ENCODE peak calls at places on chromosomes 4 and X, in seven cellular contexts. Z is naive thymus-derived CD8-positive, alpha-beta T cell; G is HS-27A; L is lung; V is progenitor cell of endocrine pancreas; W is tibial artery; D is tibial nerve. M is an unnamed sample.

GRCh38 chr4:76376534-76376933 is 44.4 kb downstream of the CCDC158 start:
- DNase-seq in G (no peak), D (no peak), Z (no peak), L (no peak), V (no peak), W (no peak), M (no peak)

GRCh38 chr4:11149612-11150259 is 279.0 kb downstream of the HS3ST1 start:
- DNase-seq in V (no peak), G (no peak), L (no peak), Z (no peak), D (no peak), W (no peak), M (no peak)

GRCh38 chr4:69823481-69824186 is 36.3 kb downstream of the SULT1E1 start:
- DNase-seq in D (no peak), G (no peak), V (no peak), Z (peak; percentile 60), W (no peak), L (peak; percentile 51), M (peak; percentile 57)

GRCh38 chrX:87402256-87402655 is 115.3 kb upstream of the KLHL4 start:
- DNase-seq in V (no peak), D (no peak), G (no peak), Z (no peak), W (no peak), L (no peak), M (no peak)

GRCh38 chrX:140723251-140723650 is 13.7 kb downstream of the LINC00632 start:
- DNase-seq in G (no peak), D (no peak), V (no peak), W (no peak), Z (no peak), L (no peak), M (no peak)

GRCh38 chrX:130296743-130297142 is 28.0 kb upstream of the ZNF280C start:
- DNase-seq in Z (no peak), G (no peak), W (no peak), L (no peak), V (no peak), D (no peak), M (no peak)

GRCh38 chr4:7673111-7673510 is 238.4 kb upstream of the PSAPL1 start:
- DNase-seq in W (no peak), V (no peak), Z (no peak), L (no peak), G (no peak), D (no peak), M (no peak)

GRCh38 chrX:25534096-25534495 is 518.3 kb upstream of the ARX start:
- DNase-seq in Z (no peak), L (no peak), D (no peak), W (no peak), G (no peak), V (no peak), M (no peak)

GRCh38 chrX:118627084-118627758 is 100.2 kb upstream of the IL13RA1 start:
- DNase-seq in D (no peak), G (no peak), Z (no peak), V (no peak), W (no peak), L (no peak), M (no peak)

GRCh38 chr4:11496313-11496956 is 67.7 kb upstream of the HS3ST1 start:
- DNase-seq in L (no peak), D (no peak), Z (no peak), G (no peak), W (no peak), V (no peak), M (no peak)

GRCh38 chr4:6633091-6633906 is 7.2 kb upstream of the MRFAP1 start:
- DNase-seq in Z (no peak), V (no peak), D (no peak), L (no peak), G (no peak), W (peak; percentile 40), M (no peak)

GRCh38 chrX:3326721-3327120 is 19.7 kb downstream of the MXRA5 start:
- DNase-seq in G (no peak), W (no peak), D (no peak), V (no peak), Z (no peak), L (no peak), M (no peak)

GRCh38 chr4:6419452-6420028 is 52.9 kb downstream of the PPP2R2C start:
- DNase-seq in D (no peak), L (no peak), W (no peak), V (no peak), Z (no peak), G (no peak), M (no peak)

GRCh38 chr4:3514806-3515421 is 17.3 kb downstream of the LRPAP1 start:
- DNase-seq in W (no peak), V (no peak), L (no peak), Z (no peak), D (no peak), G (no peak), M (no peak)

GRCh38 chr4:153335665-153336064 is 8.8 kb upstream of the MND1 start:
- DNase-seq in W (no peak), V (no peak), Z (no peak), D (no peak), L (no peak), G (no peak), M (no peak)

GRCh38 chrX:125293792-125294780 is 25.6 kb upstream of the TEX13C start:
- DNase-seq in Z (no peak), L (no peak), G (no peak), V (no peak), D (no peak), W (no peak), M (no peak)

GRCh38 chr4:108861339-108861738 is 98.5 kb upstream of the ETNPPL start:
- DNase-seq in D (no peak), Z (no peak), V (peak; percentile 30), G (no peak), L (no peak), W (no peak), M (no peak)

GRCh38 chrX:53683556-53684414 is 2.7 kb downstream of the HUWE1 start:
- DNase-seq in W (peak; percentile 97), G (peak; percentile 90), V (peak; percentile 75), Z (peak; percentile 92), D (peak; percentile 90), L (peak; percentile 91), M (peak; percentile 82)

GRCh38 chr4:103136671-103137445 is 37.2 kb upstream of the BDH2 start:
- DNase-seq in Z (no peak), L (no peak), W (no peak), V (no peak), D (no peak), G (no peak), M (no peak)

GRCh38 chrX:40863671-40864070 is 128.3 kb upstream of the MED14 start:
- DNase-seq in G (no peak), L (no peak), V (no peak), W (no peak), D (no peak), Z (no peak), M (no peak)

GRCh38 chrX:123210252-123210651 is 26.2 kb downstream of the GRIA3 start:
- DNase-seq in L (no peak), G (no peak), Z (no peak), V (no peak), W (no peak), D (no peak), M (no peak)

GRCh38 chr4:185573651-185574199 is 38.4 kb upstream of the PDLIM3 start:
- DNase-seq in Z (no peak), V (no peak), L (no peak), W (no peak), D (no peak), G (peak; percentile 45), M (no peak)

GRCh38 chrX:39974228-39974627 is 123.5 kb downstream of the BCOR start:
- DNase-seq in W (no peak), V (no peak), L (no peak), D (no peak), G (no peak), Z (no peak), M (no peak)

GRCh38 chrX:119990995-119991787 is 47.6 kb upstream of the NKAP start:
- DNase-seq in D (no peak), Z (no peak), W (no peak), L (no peak), G (no peak), V (no peak), M (no peak)

GRCh38 chr4:121885115-121885514 is 14.8 kb upstream of the BBS7 start:
- DNase-seq in G (no peak), W (no peak), V (no peak), D (no peak), Z (no peak), L (no peak), M (no peak)

GRCh38 chr4:139144161-139144859 is 32.7 kb downstream of the ELF2 start:
- DNase-seq in G (peak; percentile 72), D (peak; percentile 45), W (peak; percentile 68), L (peak; percentile 37), Z (no peak), V (no peak), M (no peak)

GRCh38 chrX:129647588-129648410 is 7.0 kb downstream of the APLN start:
- DNase-seq in Z (no peak), L (no peak), G (no peak), V (no peak), W (no peak), D (no peak), M (no peak)

GRCh38 chr4:112633477-112634235 is 3.1 kb downstream of the ZGRF1 start:
- DNase-seq in W (no peak), D (no peak), V (no peak), L (no peak), Z (no peak), G (no peak), M (no peak)

GRCh38 chr4:172088556-172088955 is 275.4 kb downstream of the GALNTL6 start:
- DNase-seq in V (no peak), L (no peak), Z (no peak), W (no peak), D (no peak), G (no peak), M (no peak)

GRCh38 chr4:5399790-5400421 is 308.5 kb downstream of the EVC2 start:
- DNase-seq in D (no peak), L (no peak), Z (no peak), W (no peak), V (peak; percentile 24), G (no peak), M (no peak)

GRCh38 chrX:137998619-137999018 is 432.7 kb downstream of the ZIC3 start:
- DNase-seq in W (no peak), V (no peak), L (no peak), G (no peak), Z (no peak), D (no peak), M (no peak)

GRCh38 chr4:20017035-20017434 is 234.7 kb upstream of the SLIT2 start:
- DNase-seq in Z (no peak), L (no peak), G (no peak), V (no peak), D (no peak), W (no peak), M (no peak)

GRCh38 chr4:41865981-41866798 is 69.0 kb upstream of the TMEM33 start:
- DNase-seq in D (no peak), W (no peak), V (no peak), L (no peak), G (no peak), Z (no peak), M (no peak)

GRCh38 chr4:26069218-26069617 is 155.2 kb downstream of the SMIM20 start:
- DNase-seq in G (no peak), D (no peak), W (no peak), Z (no peak), V (no peak), L (no peak), M (no peak)

GRCh38 chr4:45438047-45438446 is 685.8 kb downstream of the GABRG1 start:
- DNase-seq in G (no peak), L (no peak), D (no peak), V (no peak), W (no peak), Z (no peak), M (no peak)

GRCh38 chr4:53557601-53558000 is 33.7 kb downstream of the LNX1 start:
- DNase-seq in D (no peak), Z (no peak), L (no peak), G (no peak), W (no peak), V (no peak), M (no peak)

M was measured in T-cell.